ENCODE peak calls at places on chromosomes 16 and 17, in ten cellular contexts. H is stimulated activated CD4-positive, alpha-beta T cell treated with anti-CD3 and anti-CD28 coated beads, Interleukin-2, amount 100 ng/mL, for 4 hours; T is AML-193; B is activated gamma-delta T cell treated with anti-CD3 and anti-CD28 coated beads, Interleukin-2, amount 50 U/mL, for 16 hours; O is ACHN; C is G401; F is thoracic aorta; U is prostate gland; J is glutamatergic neuron; M is substantia nigra. A is an unnamed sample.
A peak's percentile ranks its signal among the peaks of the same experiment; 100 is the strongest.

GRCh38 chr17:77445030-77445907 is 304.5 kb downstream of the SEC14L1 start:
- DNase-seq in O (no peak), M (no peak), F (no peak), U (no peak), J (no peak), T (peak; percentile 90), H (peak; percentile 79), C (peak; percentile 98), B (peak; percentile 78), A (peak; percentile 95)

GRCh38 chr16:60059141-60059540 is 1325.0 kb upstream of the GOT2 start:
- DNase-seq in U (no peak), J (no peak), F (no peak), H (no peak), O (no peak), M (no peak), T (no peak), B (no peak), C (no peak), A (no peak)

GRCh38 chr16:30114411-30114810 is 1.1 kb upstream of the GDPD3 start:
- DNase-seq in M (no peak), C (no peak), H (no peak), J (no peak), B (no peak), T (no peak), F (no peak), O (no peak), U (no peak), A (no peak)

GRCh38 chr17:19787733-19788357 is 39.7 kb upstream of the ALDH3A1 start:
- DNase-seq in B (no peak), T (no peak), H (no peak), C (peak; percentile 58), M (no peak), J (no peak), O (no peak), F (no peak), U (no peak), A (no peak)

GRCh38 chr17:80957461-80957941 is 34.1 kb upstream of the CHMP6 start:
- DNase-seq in U (no peak), T (no peak), C (no peak), J (peak; percentile 17), B (no peak), F (no peak), H (no peak), O (no peak), M (no peak), A (no peak)

GRCh38 chr16:70568601-70569217 is 45.1 kb downstream of the SF3B3 start:
- DNase-seq in H (no peak), M (no peak), U (no peak), J (no peak), B (no peak), F (no peak), T (no peak), C (no peak), O (no peak), A (no peak)

GRCh38 chr16:58001781-58002410 is 689 bp downstream of the USB1 start:
- DNase-seq in O (no peak), M (no peak), B (no peak), U (no peak), J (no peak), H (no peak), C (no peak), F (no peak), T (no peak), A (no peak)

GRCh38 chr16:86676216-86676800 is 98.0 kb downstream of the FOXL1 start:
- DNase-seq in T (no peak), U (no peak), J (no peak), B (no peak), C (no peak), O (no peak), M (no peak), H (no peak), F (no peak), A (no peak)

A was measured in CD8-positive, alpha-beta T cell.